ENCODE peak calls at places on chromosomes 13 and 19, in five cellular contexts. Z, K, E, G and V are unnamed samples.

GRCh38 chr13:26977541-26977940 is 194.1 kb downstream of the USP12 start:
- DNase-seq in E (no peak), Z (no peak), K (no peak), G (no peak), V (no peak)

GRCh38 chr13:51225034-51225433 is 2.8 kb downstream of the FAM124A start:
- DNase-seq in K (no peak), E (no peak), G (no peak), Z (no peak), V (no peak)

GRCh38 chr13:49098198-49098597 is 121.9 kb upstream of the MLNR start:
- DNase-seq in K (peak), E (no peak), G (peak), Z (peak), V (no peak)

GRCh38 chr19:30233375-30233774 is 138.8 kb upstream of the ZNF536 start:
- DNase-seq in E (no peak), G (no peak), Z (no peak), K (no peak), V (no peak)

GRCh38 chr13:82407321-82407720 is 1475.0 kb downstream of the SLITRK1 start:
- DNase-seq in G (no peak), K (no peak), E (no peak), Z (no peak), V (no peak)

GRCh38 chr19:19610376-19611240 is 7.9 kb downstream of the PBX4 start:
- DNase-seq in Z (no peak), G (no peak), K (no peak), E (no peak), V (no peak)

GRCh38 chr13:94860981-94861407 is 148.6 kb upstream of the SOX21 start:
- DNase-seq in K (no peak), E (no peak), G (no peak), Z (no peak), V (no peak)

GRCh38 chr13:99434258-99434788 is 66.9 kb upstream of the TM9SF2 start:
- DNase-seq in K (no peak), Z (peak), E (no peak), G (no peak), V (no peak)

GRCh38 chr19:18789883-18790565 is 1.1 kb downstream of the COMP start:
- DNase-seq in G (peak), E (peak), Z (peak), K (no peak), V (no peak)

GRCh38 chr19:56404705-56405056 is 549 bp downstream of the ZNF583 start:
- DNase-seq in Z (peak), E (no peak), G (no peak), K (no peak), V (no peak)

GRCh38 chr13:29733069-29733700 is 117.2 kb downstream of the UBL3 start:
- DNase-seq in Z (peak), G (no peak), K (no peak), E (no peak), V (no peak)

GRCh38 chr19:39144487-39145071 is 19.0 kb downstream of the PAK4 start:
- DNase-seq in Z (no peak), K (no peak), E (no peak), G (peak), V (no peak)

GRCh38 chr19:9945319-9945966 is 9.1 kb upstream of the OLFM2 start:
- DNase-seq in G (peak), K (no peak), Z (peak), E (no peak), V (no peak)

GRCh38 chr13:87147076-87147475 is 524.1 kb upstream of the SLITRK5 start:
- DNase-seq in Z (no peak), K (no peak), G (no peak), E (no peak), V (no peak)

GRCh38 chr13:40571338-40571737 is 95.1 kb downstream of the FOXO1 start:
- DNase-seq in G (no peak), K (no peak), Z (no peak), E (no peak), V (no peak)

GRCh38 chr19:29107831-29108230 is 105.1 kb downstream of the UQCRFS1 start:
- DNase-seq in E (no peak), Z (no peak), K (no peak), G (no peak), V (no peak)

GRCh38 chr13:110912651-110913051 is 2.2 kb downstream of the ANKRD10 start:
- DNase-seq in Z (peak), E (no peak), G (no peak), K (no peak), V (no peak)

GRCh38 chr19:16328824-16329482 is 4.3 kb downstream of the KLF2 start:
- DNase-seq in G (no peak), E (no peak), Z (peak), K (no peak), V (no peak)

GRCh38 chr13:85864963-85865530 is 65.8 kb upstream of the SLITRK6 start:
- DNase-seq in K (peak), Z (peak), E (no peak), G (peak), V (peak)

GRCh38 chr19:45117167-45117594 is 24.2 kb downstream of the PPP1R37 start:
- DNase-seq in E (no peak), K (no peak), G (no peak), Z (peak), V (no peak)

GRCh38 chr13:98071316-98071715 is 71.6 kb upstream of the FARP1 start:
- DNase-seq in E (no peak), Z (no peak), G (peak), K (no peak), V (no peak)

GRCh38 chr13:80341098-80341701 is at the start of gene SPRY2:
- DNase-seq in E (peak), K (peak), Z (peak), G (peak), V (peak)

GRCh38 chr13:51761638-51762350 is 42.2 kb downstream of the DHRS12 start:
- DNase-seq in Z (no peak), K (no peak), E (no peak), G (no peak), V (no peak)

GRCh38 chr19:48501446-48501960 is 10.1 kb downstream of the LMTK3 start:
- DNase-seq in G (no peak), E (peak), K (no peak), Z (peak), V (peak)

GRCh38 chr19:48501961-48502719 is 9.5 kb downstream of the LMTK3 start:
- DNase-seq in G (peak), K (peak), Z (peak), E (peak), V (peak)

GRCh38 chr19:48500830-48501445 is 10.7 kb downstream of the LMTK3 start:
- DNase-seq in E (no peak), Z (no peak), K (no peak), G (peak), V (no peak)

GRCh38 chr19:48499352-48500090 is 12.1 kb downstream of the LMTK3 start:
- DNase-seq in G (no peak), Z (no peak), E (no peak), K (no peak), V (no peak)

DNA sequence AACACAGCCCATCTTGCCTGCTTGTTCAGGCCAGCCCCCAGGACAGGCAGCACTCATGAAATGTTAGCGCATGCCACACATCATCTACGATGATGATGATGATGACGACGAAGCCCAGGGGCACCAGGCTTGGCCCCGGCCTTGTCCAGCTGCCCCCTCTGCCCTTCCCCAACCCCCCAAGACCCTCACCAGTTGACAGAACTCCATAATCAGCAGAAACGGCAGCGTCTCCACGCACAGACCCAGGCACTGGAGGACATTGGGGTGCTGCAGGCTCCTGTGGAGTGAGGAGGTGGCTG is 9.0 kb downstream of the LMTK3 start:
- DNase-seq in E (no peak), G (no peak), K (no peak), Z (no peak), V (no peak)
- TF ChIP-seq JUND in E (no peak), G (no peak), K (no peak), Z (no peak), V (no peak)

GRCh38 chr19:12868540-12869112 is 12.6 kb downstream of the DNASE2 start:
- DNase-seq in Z (peak), G (peak), K (no peak), E (no peak), V (peak)
- TF ChIP-seq JUND in Z (no peak), G (no peak), K (no peak), E (no peak), V (no peak)

GRCh38 chr19:7731615-7732014 is 295 bp downstream of the CLEC4G start:
- DNase-seq in K (no peak), G (no peak), E (no peak), Z (no peak), V (no peak)
- TF ChIP-seq JUND in K (no peak), G (no peak), E (no peak), Z (no peak), V (no peak)

DNA sequence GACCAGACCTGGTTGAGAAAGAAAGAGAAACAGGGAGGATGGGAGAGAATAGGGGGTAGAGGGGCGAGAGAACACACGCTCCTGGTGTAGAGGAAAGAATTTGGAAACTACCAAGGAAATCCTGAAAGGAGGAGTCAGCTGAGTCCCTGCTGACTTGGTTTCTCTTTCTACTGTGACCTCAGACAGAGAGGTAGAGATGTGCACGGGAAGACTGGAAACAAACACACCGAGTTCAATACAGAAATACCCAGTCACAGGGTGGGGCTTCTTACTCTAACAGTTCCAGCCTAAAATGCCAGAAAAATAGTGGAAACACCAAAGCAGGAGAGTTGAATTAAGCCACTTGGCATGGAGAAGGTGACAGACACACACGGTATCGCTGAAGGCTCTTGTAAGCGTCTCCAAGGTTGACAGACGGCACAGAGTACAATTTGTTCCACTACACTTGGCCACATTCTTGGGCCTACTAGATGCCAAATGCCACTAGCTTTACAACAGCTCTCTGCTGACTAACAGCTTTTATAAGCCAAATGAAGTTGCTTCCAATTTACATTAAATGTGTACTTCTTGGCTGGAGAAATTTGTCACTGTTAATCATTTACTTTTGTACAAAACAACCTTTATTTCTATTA is 28.0 kb downstream of the LATS2 start:
- DNase-seq in G (no peak), K (no peak), E (no peak), Z (no peak), V (no peak)
- TF ChIP-seq JUND in G (no peak), K (no peak), E (no peak), Z (no peak), V (no peak)

DNA sequence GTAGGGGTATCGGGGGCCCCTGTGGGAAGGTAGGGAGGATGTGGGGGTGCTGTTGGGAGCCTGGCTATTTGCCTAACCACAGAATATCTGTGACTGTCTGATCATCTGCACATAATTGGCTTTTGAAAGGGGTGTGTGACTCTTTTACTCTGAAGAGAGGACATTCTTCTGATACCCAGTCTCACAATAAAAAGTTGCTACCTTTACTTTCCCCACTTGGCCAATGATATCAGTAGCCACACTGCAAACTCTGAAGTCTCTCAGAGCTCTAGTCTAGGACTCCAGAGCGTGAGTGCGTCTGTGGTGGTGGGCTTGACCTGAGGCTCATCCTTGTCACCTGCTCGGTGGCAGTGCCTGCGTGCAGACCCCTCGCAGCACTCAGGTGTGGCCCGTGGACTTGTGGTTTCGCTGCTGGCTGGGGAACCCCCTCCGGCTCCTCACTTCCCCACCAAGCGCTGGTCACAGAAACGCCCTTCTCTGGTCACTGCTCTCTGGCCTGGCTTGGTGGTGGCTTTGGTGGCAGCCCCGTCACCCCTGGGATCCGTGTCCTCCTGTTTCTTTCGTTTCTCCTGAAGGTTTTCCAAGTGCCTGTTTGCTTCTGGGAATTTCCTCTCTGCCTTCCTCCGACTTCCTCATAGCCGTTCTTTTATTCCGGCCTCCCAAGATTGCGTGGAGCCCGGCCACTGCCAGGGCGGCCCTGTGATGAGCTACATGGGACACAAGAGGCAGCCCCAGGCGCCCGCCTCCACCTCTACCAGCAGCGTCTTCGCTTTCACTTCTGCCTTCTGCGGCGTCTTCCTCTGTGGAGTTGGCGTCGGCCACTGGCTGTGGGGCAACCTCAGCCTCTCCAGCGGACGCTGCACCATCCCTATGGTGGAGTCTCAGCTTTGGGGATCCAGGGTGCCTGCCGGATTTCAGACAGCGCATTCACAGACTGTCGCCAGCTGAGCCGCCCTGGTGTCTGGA is 78.0 kb downstream of the ATP11A start:
- DNase-seq in G (no peak), Z (no peak), E (no peak), K (no peak), V (no peak)
- TF ChIP-seq JUND in G (no peak), Z (no peak), E (no peak), K (no peak), V (no peak)

GRCh38 chr13:23672616-23673015 is 102.4 kb downstream of the TNFRSF19 start:
- DNase-seq in Z (no peak), E (no peak), G (no peak), K (no peak), V (no peak)
- TF ChIP-seq JUND in Z (no peak), E (no peak), G (no peak), K (no peak), V (no peak)

DNA sequence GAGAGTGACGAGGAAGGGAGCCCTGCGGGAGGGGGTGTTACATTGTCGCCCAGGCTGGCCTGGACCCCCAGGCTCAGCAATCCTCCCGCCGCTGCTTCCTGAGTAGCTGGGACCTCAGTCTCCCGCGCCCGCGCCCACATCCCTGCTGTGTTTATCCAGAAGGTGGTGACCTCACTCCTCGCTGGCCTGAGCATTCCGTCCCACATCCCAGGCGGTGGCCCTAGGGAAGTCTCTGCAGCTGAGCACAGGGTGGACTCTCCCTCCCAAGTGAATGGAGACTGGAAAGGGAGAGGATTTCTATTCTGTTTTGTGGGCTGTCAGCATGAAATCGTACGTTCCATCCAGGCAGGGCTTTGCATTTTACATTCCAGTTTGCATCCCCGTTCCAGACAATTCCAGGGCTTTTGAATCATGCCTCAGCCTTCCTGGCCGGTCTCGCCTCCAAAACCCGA is 401 bp upstream of the ZNF765 start:
- DNase-seq in E (no peak), Z (no peak), K (no peak), G (peak), V (no peak)
- TF ChIP-seq JUND in E (peak), Z (no peak), K (no peak), G (no peak), V (no peak)

DNA sequence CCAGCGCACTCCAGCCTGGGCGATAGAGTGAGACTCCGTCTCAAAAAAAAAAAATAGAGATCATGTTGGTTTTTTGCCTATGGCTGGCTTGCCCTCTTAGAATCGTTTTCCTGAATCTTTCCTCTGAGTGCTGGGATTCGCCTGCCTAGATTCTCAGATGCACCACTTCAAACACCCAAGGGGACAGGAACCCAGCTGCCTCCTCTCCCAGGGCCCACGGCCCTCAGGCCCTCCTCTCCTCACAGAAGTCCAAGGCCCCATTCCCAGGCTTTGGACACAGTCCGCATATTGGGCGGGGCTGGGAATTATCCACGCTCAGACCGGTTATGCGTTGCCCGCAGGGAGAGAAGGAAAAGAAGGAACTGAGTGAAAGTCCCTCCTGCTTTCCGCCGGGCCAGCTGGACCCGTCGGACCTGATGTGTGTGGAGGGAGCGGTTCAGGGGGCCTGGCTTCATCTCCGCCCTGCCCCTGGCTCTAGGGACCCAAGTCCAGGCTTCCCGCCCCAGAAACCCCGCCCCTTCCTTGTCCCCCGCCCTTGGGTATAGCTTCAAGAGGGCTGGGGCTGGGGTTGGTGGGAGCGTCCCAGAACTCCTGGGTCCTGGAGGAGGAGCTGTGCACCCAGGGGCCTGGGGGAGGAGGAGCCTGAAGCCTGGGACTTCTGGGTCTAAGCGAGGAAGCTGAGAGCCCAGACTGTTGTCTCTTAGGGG is 5.8 kb downstream of the PPFIA3 start:
- DNase-seq in G (no peak), K (no peak), Z (no peak), E (no peak), V (peak)
- TF ChIP-seq JUND in G (no peak), K (no peak), Z (no peak), E (no peak), V (peak)

GRCh38 chr13:75079226-75079625 is 402.7 kb downstream of the TBC1D4 start:
- DNase-seq in K (no peak), G (no peak), Z (no peak), E (no peak), V (no peak)
- TF ChIP-seq JUND in K (no peak), G (no peak), Z (no peak), E (no peak), V (no peak)